ENCODE peak calls at places on chromosomes 7 and 10, in five cellular contexts. One of them, this sample, is unnamed.

GRCh38 chr10:63337455-63338251 is 128.1 kb downstream of the JMJD1C start:
- DNase-seq in D721Med: no peak
- DNase-seq in activated effector memory CD4-positive, alpha-beta T cell treated with Interleukin-2 at 50 U/mL for 16 hours: no peak
- DNase-seq in RWPE1: no peak
- DNase-seq in tibial artery: no peak
- DNase-seq in this sample: no peak

GRCh38 chr10:131688304-131688703 is 212.5 kb upstream of the PPP2R2D start:
- DNase-seq in tibial artery: no peak
- DNase-seq in D721Med: no peak
- DNase-seq in activated effector memory CD4-positive, alpha-beta T cell treated with Interleukin-2 at 50 U/mL for 16 hours: no peak
- DNase-seq in RWPE1: no peak
- DNase-seq in this sample: no peak

GRCh38 chr7:39595102-39595620 is 28.2 kb upstream of the RALA start:
- DNase-seq in D721Med: no peak
- DNase-seq in RWPE1: no peak
- DNase-seq in tibial artery: no peak
- DNase-seq in activated effector memory CD4-positive, alpha-beta T cell treated with Interleukin-2 at 50 U/mL for 16 hours: no peak
- DNase-seq in this sample: peak

GRCh38 chr7:6640246-6640721 is 3.2 kb downstream of the ZNF316 start:
- DNase-seq in D721Med: no peak
- DNase-seq in tibial artery: no peak
- DNase-seq in RWPE1: no peak
- DNase-seq in activated effector memory CD4-positive, alpha-beta T cell treated with Interleukin-2 at 50 U/mL for 16 hours: no peak
- DNase-seq in this sample: peak

GRCh38 chr10:28592953-28593352 is 60.0 kb downstream of the WAC start:
- DNase-seq in tibial artery: no peak
- DNase-seq in RWPE1: peak
- DNase-seq in activated effector memory CD4-positive, alpha-beta T cell treated with Interleukin-2 at 50 U/mL for 16 hours: no peak
- DNase-seq in D721Med: no peak
- DNase-seq in this sample: peak

GRCh38 chr7:5523052-5523711 is 99.5 kb upstream of the TNRC18 start:
- DNase-seq in D721Med: no peak
- DNase-seq in tibial artery: no peak
- DNase-seq in activated effector memory CD4-positive, alpha-beta T cell treated with Interleukin-2 at 50 U/mL for 16 hours: no peak
- DNase-seq in RWPE1: no peak
- DNase-seq in this sample: no peak

GRCh38 chr10:112307631-112308502 is 24.7 kb downstream of the TECTB start:
- DNase-seq in tibial artery: no peak
- DNase-seq in activated effector memory CD4-positive, alpha-beta T cell treated with Interleukin-2 at 50 U/mL for 16 hours: no peak
- DNase-seq in RWPE1: peak
- DNase-seq in D721Med: peak
- DNase-seq in this sample: peak

GRCh38 chr7:34900891-34901493 is 136.3 kb downstream of the DPY19L1 start:
- DNase-seq in tibial artery: no peak
- DNase-seq in D721Med: no peak
- DNase-seq in RWPE1: no peak
- DNase-seq in activated effector memory CD4-positive, alpha-beta T cell treated with Interleukin-2 at 50 U/mL for 16 hours: no peak
- DNase-seq in this sample: peak

GRCh38 chr7:151813445-151813844 is 63.5 kb downstream of the PRKAG2 start:
- DNase-seq in RWPE1: no peak
- DNase-seq in tibial artery: no peak
- DNase-seq in D721Med: no peak
- DNase-seq in activated effector memory CD4-positive, alpha-beta T cell treated with Interleukin-2 at 50 U/mL for 16 hours: no peak
- DNase-seq in this sample: no peak

GRCh38 chr7:117308891-117309290 is 14.0 kb downstream of the WNT2 start:
- DNase-seq in activated effector memory CD4-positive, alpha-beta T cell treated with Interleukin-2 at 50 U/mL for 16 hours: no peak
- DNase-seq in D721Med: no peak
- DNase-seq in RWPE1: no peak
- DNase-seq in tibial artery: no peak
- DNase-seq in this sample: no peak

GRCh38 chr10:79136227-79137005 is 67.7 kb downstream of the ZMIZ1 start:
- DNase-seq in tibial artery: no peak
- DNase-seq in D721Med: peak
- DNase-seq in activated effector memory CD4-positive, alpha-beta T cell treated with Interleukin-2 at 50 U/mL for 16 hours: no peak
- DNase-seq in RWPE1: no peak
- DNase-seq in this sample: no peak

GRCh38 chr7:19754521-19755116 is 18.8 kb downstream of the TMEM196 start:
- DNase-seq in activated effector memory CD4-positive, alpha-beta T cell treated with Interleukin-2 at 50 U/mL for 16 hours: no peak
- DNase-seq in RWPE1: peak
- DNase-seq in tibial artery: no peak
- DNase-seq in D721Med: no peak
- DNase-seq in this sample: peak

GRCh38 chr10:62018141-62018911 is 116.8 kb downstream of the ARID5B start:
- DNase-seq in RWPE1: no peak
- DNase-seq in activated effector memory CD4-positive, alpha-beta T cell treated with Interleukin-2 at 50 U/mL for 16 hours: no peak
- DNase-seq in tibial artery: no peak
- DNase-seq in D721Med: no peak
- DNase-seq in this sample: no peak